ENCODE peak calls at places on chromosomes 4 and X, in ten cellular contexts. One of them, this sample, is unnamed.

GRCh38 chr4:153345011-153345981 is 808 bp downstream of the MND1 start:
- DNase-seq in upper lobe of left lung: no peak
- DNase-seq in spleen: peak
- DNase-seq in right lobe of liver: peak
- DNase-seq in testis: peak
- DNase-seq in stomach: no peak
- DNase-seq in transverse colon: peak
- DNase-seq in heart left ventricle: peak
- DNase-seq in NB4: peak
- DNase-seq in IMR-90: peak
- DNase-seq in this sample: no peak

GRCh38 chr4:78645853-78646757 is 94.5 kb downstream of the ANXA3 start:
- DNase-seq in upper lobe of left lung: no peak
- DNase-seq in spleen: no peak
- DNase-seq in right lobe of liver: peak
- DNase-seq in testis: peak
- DNase-seq in stomach: peak
- DNase-seq in transverse colon: peak
- DNase-seq in heart left ventricle: peak
- DNase-seq in NB4: peak
- DNase-seq in IMR-90: peak
- DNase-seq in this sample: peak

GRCh38 chrX:112646651-112647050 is 33.1 kb downstream of the LHFPL1 start:
- DNase-seq in upper lobe of left lung: no peak
- DNase-seq in spleen: no peak
- DNase-seq in right lobe of liver: no peak
- DNase-seq in testis: no peak
- DNase-seq in stomach: no peak
- DNase-seq in transverse colon: no peak
- DNase-seq in heart left ventricle: no peak
- DNase-seq in NB4: no peak
- DNase-seq in IMR-90: no peak
- DNase-seq in this sample: no peak

GRCh38 chrX:132227383-132228112 is 8.3 kb upstream of the RAP2C start:
- DNase-seq in upper lobe of left lung: no peak
- DNase-seq in spleen: no peak
- DNase-seq in right lobe of liver: no peak
- DNase-seq in testis: no peak
- DNase-seq in stomach: no peak
- DNase-seq in transverse colon: no peak
- DNase-seq in heart left ventricle: no peak
- DNase-seq in NB4: peak
- DNase-seq in IMR-90: peak
- DNase-seq in this sample: no peak

GRCh38 chr4:173424899-173425805 is 26.2 kb upstream of the SCRG1 start:
- DNase-seq in upper lobe of left lung: no peak
- DNase-seq in spleen: no peak
- DNase-seq in right lobe of liver: no peak
- DNase-seq in testis: no peak
- DNase-seq in stomach: no peak
- DNase-seq in transverse colon: no peak
- DNase-seq in heart left ventricle: no peak
- DNase-seq in NB4: no peak
- DNase-seq in IMR-90: peak
- DNase-seq in this sample: no peak

GRCh38 chrX:120281761-120282160 is 29.5 kb downstream of the TMEM255A start:
- DNase-seq in upper lobe of left lung: no peak
- DNase-seq in spleen: no peak
- DNase-seq in right lobe of liver: no peak
- DNase-seq in testis: no peak
- DNase-seq in stomach: no peak
- DNase-seq in transverse colon: no peak
- DNase-seq in heart left ventricle: no peak
- DNase-seq in NB4: no peak
- DNase-seq in IMR-90: no peak
- DNase-seq in this sample: no peak

GRCh38 chrX:36431819-36432218 is 512.3 kb downstream of the CFAP47 start:
- DNase-seq in upper lobe of left lung: no peak
- DNase-seq in spleen: no peak
- DNase-seq in right lobe of liver: no peak
- DNase-seq in testis: no peak
- DNase-seq in stomach: no peak
- DNase-seq in transverse colon: no peak
- DNase-seq in heart left ventricle: no peak
- DNase-seq in NB4: no peak
- DNase-seq in IMR-90: peak
- DNase-seq in this sample: no peak

GRCh38 chrX:74422029-74422352 is 698 bp downstream of the SLC16A2 start:
- DNase-seq in upper lobe of left lung: no peak
- DNase-seq in spleen: no peak
- DNase-seq in right lobe of liver: no peak
- DNase-seq in testis: no peak
- DNase-seq in stomach: no peak
- DNase-seq in transverse colon: no peak
- DNase-seq in heart left ventricle: no peak
- DNase-seq in NB4: peak
- DNase-seq in IMR-90: no peak
- DNase-seq in this sample: no peak

GRCh38 chr4:182427530-182427929 is 184.3 kb downstream of the TENM3 start:
- DNase-seq in upper lobe of left lung: no peak
- DNase-seq in spleen: no peak
- DNase-seq in right lobe of liver: no peak
- DNase-seq in testis: no peak
- DNase-seq in stomach: no peak
- DNase-seq in transverse colon: no peak
- DNase-seq in heart left ventricle: no peak
- DNase-seq in NB4: no peak
- DNase-seq in IMR-90: peak
- DNase-seq in this sample: no peak

GRCh38 chr4:148055844-148056243 is 324.0 kb downstream of the ARHGAP10 start:
- DNase-seq in upper lobe of left lung: no peak
- DNase-seq in spleen: no peak
- DNase-seq in right lobe of liver: no peak
- DNase-seq in testis: no peak
- DNase-seq in stomach: no peak
- DNase-seq in transverse colon: no peak
- DNase-seq in heart left ventricle: no peak
- DNase-seq in NB4: no peak
- DNase-seq in IMR-90: no peak
- DNase-seq in this sample: no peak

GRCh38 chr4:144611850-144612249 is 34.1 kb upstream of the HHIP start:
- DNase-seq in upper lobe of left lung: no peak
- DNase-seq in spleen: no peak
- DNase-seq in right lobe of liver: no peak
- DNase-seq in testis: no peak
- DNase-seq in stomach: no peak
- DNase-seq in transverse colon: peak
- DNase-seq in heart left ventricle: no peak
- DNase-seq in NB4: peak
- DNase-seq in IMR-90: peak
- DNase-seq in this sample: no peak

GRCh38 chrX:21996872-21997271 is 35.3 kb upstream of the PHEX start:
- DNase-seq in upper lobe of left lung: no peak
- DNase-seq in spleen: no peak
- DNase-seq in right lobe of liver: no peak
- DNase-seq in testis: no peak
- DNase-seq in stomach: no peak
- DNase-seq in transverse colon: no peak
- DNase-seq in heart left ventricle: no peak
- DNase-seq in NB4: peak
- DNase-seq in IMR-90: peak
- DNase-seq in this sample: no peak

GRCh38 chrX:23694606-23695005 is 27.3 kb downstream of the PRDX4 start:
- DNase-seq in upper lobe of left lung: no peak
- DNase-seq in spleen: no peak
- DNase-seq in right lobe of liver: peak
- DNase-seq in testis: peak
- DNase-seq in stomach: peak
- DNase-seq in transverse colon: peak
- DNase-seq in heart left ventricle: no peak
- DNase-seq in NB4: peak
- DNase-seq in IMR-90: peak
- DNase-seq in this sample: peak

GRCh38 chr4:143352052-143352451 is 15.4 kb downstream of the GAB1 start:
- DNase-seq in upper lobe of left lung: no peak
- DNase-seq in spleen: no peak
- DNase-seq in right lobe of liver: no peak
- DNase-seq in testis: no peak
- DNase-seq in stomach: no peak
- DNase-seq in transverse colon: peak
- DNase-seq in heart left ventricle: no peak
- DNase-seq in NB4: no peak
- DNase-seq in IMR-90: no peak
- DNase-seq in this sample: no peak

GRCh38 chr4:19095491-19096046 is 1074.0 kb upstream of the LCORL start:
- DNase-seq in upper lobe of left lung: no peak
- DNase-seq in spleen: no peak
- DNase-seq in right lobe of liver: no peak
- DNase-seq in testis: no peak
- DNase-seq in stomach: no peak
- DNase-seq in transverse colon: no peak
- DNase-seq in heart left ventricle: no peak
- DNase-seq in NB4: no peak
- DNase-seq in IMR-90: no peak
- DNase-seq in this sample: no peak

GRCh38 chr4:170581322-170581721 is 491.6 kb upstream of the AADAT start:
- DNase-seq in upper lobe of left lung: no peak
- DNase-seq in spleen: no peak
- DNase-seq in right lobe of liver: no peak
- DNase-seq in testis: no peak
- DNase-seq in stomach: no peak
- DNase-seq in transverse colon: no peak
- DNase-seq in heart left ventricle: no peak
- DNase-seq in NB4: no peak
- DNase-seq in IMR-90: no peak
- DNase-seq in this sample: no peak

GRCh38 chr4:47383829-47384427 is 79.6 kb downstream of the COMMD8 start:
- DNase-seq in upper lobe of left lung: no peak
- DNase-seq in spleen: no peak
- DNase-seq in right lobe of liver: no peak
- DNase-seq in testis: no peak
- DNase-seq in stomach: no peak
- DNase-seq in transverse colon: no peak
- DNase-seq in heart left ventricle: no peak
- DNase-seq in NB4: peak
- DNase-seq in IMR-90: peak
- DNase-seq in this sample: no peak

GRCh38 chr4:175970734-175971133 is 94.9 kb upstream of the WDR17 start:
- DNase-seq in upper lobe of left lung: no peak
- DNase-seq in spleen: no peak
- DNase-seq in right lobe of liver: no peak
- DNase-seq in testis: no peak
- DNase-seq in stomach: no peak
- DNase-seq in transverse colon: no peak
- DNase-seq in heart left ventricle: no peak
- DNase-seq in NB4: no peak
- DNase-seq in IMR-90: no peak
- DNase-seq in this sample: no peak

GRCh38 chr4:175970072-175970471 is 95.6 kb upstream of the WDR17 start:
- DNase-seq in upper lobe of left lung: no peak
- DNase-seq in spleen: no peak
- DNase-seq in right lobe of liver: no peak
- DNase-seq in testis: no peak
- DNase-seq in stomach: no peak
- DNase-seq in transverse colon: no peak
- DNase-seq in heart left ventricle: no peak
- DNase-seq in NB4: no peak
- DNase-seq in IMR-90: no peak
- DNase-seq in this sample: no peak

GRCh38 chr4:175971393-175972179 is 94.1 kb upstream of the WDR17 start:
- DNase-seq in upper lobe of left lung: no peak
- DNase-seq in spleen: no peak
- DNase-seq in right lobe of liver: no peak
- DNase-seq in testis: no peak
- DNase-seq in stomach: no peak
- DNase-seq in transverse colon: no peak
- DNase-seq in heart left ventricle: no peak
- DNase-seq in NB4: no peak
- DNase-seq in IMR-90: no peak
- DNase-seq in this sample: no peak
- H3K4me3 ChIP-seq in upper lobe of left lung: no peak
- H3K4me3 ChIP-seq in spleen: no peak
- H3K4me3 ChIP-seq in right lobe of liver: no peak
- H3K4me3 ChIP-seq in testis: no peak
- H3K4me3 ChIP-seq in stomach: no peak
- H3K4me3 ChIP-seq in transverse colon: no peak
- H3K4me3 ChIP-seq in heart left ventricle: no peak
- H3K4me3 ChIP-seq in NB4: no peak
- H3K4me3 ChIP-seq in IMR-90: no peak
- H3K4me3 ChIP-seq in this sample: no peak

DNA sequence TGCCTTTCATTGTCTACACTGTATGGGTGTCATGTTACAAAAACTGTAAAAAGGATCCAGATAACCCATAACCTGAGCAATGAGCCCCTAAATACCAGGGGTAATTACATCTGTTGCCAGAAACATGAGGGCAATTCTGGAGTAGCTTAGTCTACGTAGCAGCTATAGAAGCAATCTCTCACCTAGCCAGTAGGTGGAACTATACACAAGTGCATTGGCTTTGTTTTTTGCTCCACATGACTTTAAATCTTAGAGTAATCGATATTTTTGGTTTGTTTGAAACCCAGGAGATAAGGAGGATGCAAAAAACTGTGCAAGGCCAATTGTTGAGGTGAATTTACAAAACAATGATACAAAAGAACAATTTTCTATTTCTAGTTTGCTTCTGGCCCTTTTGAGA is 57.5 kb downstream of the GPR82 start:
- DNase-seq in upper lobe of left lung: no peak
- DNase-seq in spleen: no peak
- DNase-seq in right lobe of liver: no peak
- DNase-seq in testis: no peak
- DNase-seq in stomach: no peak
- DNase-seq in transverse colon: no peak
- DNase-seq in heart left ventricle: no peak
- DNase-seq in NB4: peak
- DNase-seq in IMR-90: peak
- DNase-seq in this sample: no peak
- TF ChIP-seq CTCF in upper lobe of left lung: peak
- TF ChIP-seq CTCF in spleen: peak
- TF ChIP-seq CTCF in right lobe of liver: peak
- TF ChIP-seq CTCF in testis: peak
- TF ChIP-seq CTCF in stomach: peak
- TF ChIP-seq CTCF in transverse colon: peak
- TF ChIP-seq CTCF in heart left ventricle: peak
- TF ChIP-seq CTCF in NB4: peak
- TF ChIP-seq CTCF in IMR-90: peak
- TF ChIP-seq CTCF in this sample: no peak

GRCh38 chrX:1391707-1392375 is at the start of gene SLC25A6:
- DNase-seq in upper lobe of left lung: peak
- DNase-seq in spleen: peak
- DNase-seq in right lobe of liver: peak
- DNase-seq in testis: peak
- DNase-seq in stomach: peak
- DNase-seq in transverse colon: peak
- DNase-seq in heart left ventricle: peak
- DNase-seq in NB4: peak
- DNase-seq in IMR-90: peak
- DNase-seq in this sample: peak
- TF ChIP-seq POLR2A in upper lobe of left lung: no peak
- TF ChIP-seq POLR2A in spleen: peak
- TF ChIP-seq POLR2A in right lobe of liver: peak
- TF ChIP-seq POLR2A in testis: no peak
- TF ChIP-seq POLR2A in stomach: no peak
- TF ChIP-seq POLR2A in transverse colon: peak
- TF ChIP-seq POLR2A in heart left ventricle: peak
- TF ChIP-seq POLR2A in NB4: peak
- TF ChIP-seq POLR2A in IMR-90: peak
- TF ChIP-seq POLR2A in this sample: no peak

GRCh38 chrX:115234220-115234557 is 293 bp upstream of the LRCH2 start:
- DNase-seq in upper lobe of left lung: no peak
- DNase-seq in spleen: no peak
- DNase-seq in right lobe of liver: no peak
- DNase-seq in testis: no peak
- DNase-seq in stomach: no peak
- DNase-seq in transverse colon: no peak
- DNase-seq in heart left ventricle: no peak
- DNase-seq in NB4: no peak
- DNase-seq in IMR-90: no peak
- DNase-seq in this sample: no peak
- H3K4me3 ChIP-seq in upper lobe of left lung: peak
- H3K4me3 ChIP-seq in spleen: no peak
- H3K4me3 ChIP-seq in right lobe of liver: no peak
- H3K4me3 ChIP-seq in testis: peak
- H3K4me3 ChIP-seq in stomach: peak
- H3K4me3 ChIP-seq in transverse colon: peak
- H3K4me3 ChIP-seq in heart left ventricle: peak
- H3K4me3 ChIP-seq in NB4: no peak
- H3K4me3 ChIP-seq in IMR-90: peak
- H3K4me3 ChIP-seq in this sample: no peak